ENCODE peak calls at places on chromosomes 12 and 14, in seven cellular contexts. One of them, this sample, is unnamed.

GRCh38 chr14:22646570-22647254 is 2.6 kb upstream of the OR6J1 start:
- DNase-seq in K562: no peak
- DNase-seq in HCT116: no peak
- DNase-seq in HepG2: no peak
- DNase-seq in GM12878: no peak
- DNase-seq in SK-N-SH: no peak
- DNase-seq in H1: no peak
- DNase-seq in this sample: no peak

GRCh38 chr12:103997277-103997900 is 31.7 kb downstream of the TDG start:
- DNase-seq in HCT116: no peak
- DNase-seq in K562: no peak
- DNase-seq in GM12878: no peak
- DNase-seq in SK-N-SH: no peak
- DNase-seq in HepG2: no peak
- DNase-seq in H1: no peak
- DNase-seq in this sample: no peak

GRCh38 chr14:52789118-52789517 is 2.3 kb downstream of the GNPNAT1 start:
- DNase-seq in HCT116: no peak
- DNase-seq in SK-N-SH: no peak
- DNase-seq in HepG2: no peak
- DNase-seq in K562: no peak
- DNase-seq in GM12878: no peak
- DNase-seq in H1: no peak
- DNase-seq in this sample: no peak

GRCh38 chr12:6324936-6325750 is 14.7 kb downstream of the PLEKHG6 start:
- DNase-seq in K562: no peak
- DNase-seq in GM12878: no peak
- DNase-seq in SK-N-SH: no peak
- DNase-seq in HCT116: no peak
- DNase-seq in HepG2: no peak
- DNase-seq in H1: no peak
- DNase-seq in this sample: no peak

GRCh38 chr12:15562263-15562662 is 226.9 kb downstream of the EPS8 start:
- DNase-seq in GM12878: no peak
- DNase-seq in HepG2: no peak
- DNase-seq in HCT116: no peak
- DNase-seq in H1: no peak
- DNase-seq in K562: no peak
- DNase-seq in SK-N-SH: no peak
- DNase-seq in this sample: no peak

GRCh38 chr12:70925542-70925941 is 5.0 kb upstream of the PTPRR start:
- DNase-seq in H1: no peak
- DNase-seq in SK-N-SH: no peak
- DNase-seq in HCT116: no peak
- DNase-seq in K562: no peak
- DNase-seq in HepG2: no peak
- DNase-seq in GM12878: no peak
- DNase-seq in this sample: no peak

GRCh38 chr14:69266572-69267345 is 6.8 kb downstream of the GALNT16 start:
- DNase-seq in GM12878: no peak
- DNase-seq in HCT116: no peak
- DNase-seq in K562: no peak
- DNase-seq in SK-N-SH: no peak
- DNase-seq in HepG2: no peak
- DNase-seq in H1: no peak
- DNase-seq in this sample: no peak

GRCh38 chr14:97381309-97381708 is 584.1 kb downstream of the VRK1 start:
- DNase-seq in HepG2: no peak
- DNase-seq in GM12878: no peak
- DNase-seq in K562: no peak
- DNase-seq in SK-N-SH: no peak
- DNase-seq in H1: no peak
- DNase-seq in HCT116: no peak
- DNase-seq in this sample: no peak

GRCh38 chr12:122793685-122794106 is 19.3 kb downstream of the CCDC62 start:
- DNase-seq in GM12878: no peak
- DNase-seq in HepG2: peak; percentile 34
- DNase-seq in K562: peak; percentile 70
- DNase-seq in H1: no peak
- DNase-seq in SK-N-SH: peak; percentile 74
- DNase-seq in HCT116: peak; percentile 52
- DNase-seq in this sample: peak; percentile 41

GRCh38 chr12:124613151-124613585 is 45.8 kb upstream of the NCOR2 start:
- DNase-seq in SK-N-SH: no peak
- DNase-seq in H1: no peak
- DNase-seq in HCT116: no peak
- DNase-seq in K562: no peak
- DNase-seq in HepG2: no peak
- DNase-seq in GM12878: no peak
- DNase-seq in this sample: no peak

GRCh38 chr14:99138999-99139865 is 132.8 kb downstream of the BCL11B start:
- DNase-seq in SK-N-SH: no peak
- DNase-seq in HCT116: no peak
- DNase-seq in HepG2: no peak
- DNase-seq in K562: no peak
- DNase-seq in GM12878: no peak
- DNase-seq in H1: no peak
- DNase-seq in this sample: no peak

GRCh38 chr14:21298358-21298757 is 18.5 kb downstream of the RPGRIP1 start:
- DNase-seq in H1: no peak
- DNase-seq in SK-N-SH: no peak
- DNase-seq in K562: no peak
- DNase-seq in GM12878: no peak
- DNase-seq in HepG2: peak; percentile 81
- DNase-seq in HCT116: no peak
- DNase-seq in this sample: no peak

GRCh38 chr14:99749763-99750715 is 43.2 kb upstream of the EML1 start:
- DNase-seq in HepG2: no peak
- DNase-seq in HCT116: no peak
- DNase-seq in H1: no peak
- DNase-seq in SK-N-SH: peak; percentile 77
- DNase-seq in K562: no peak
- DNase-seq in GM12878: no peak
- DNase-seq in this sample: no peak

GRCh38 chr14:71444030-71444822 is 488.0 kb upstream of the RGS6 start:
- DNase-seq in HCT116: no peak
- DNase-seq in GM12878: peak; percentile 40
- DNase-seq in K562: no peak
- DNase-seq in H1: no peak
- DNase-seq in SK-N-SH: no peak
- DNase-seq in HepG2: no peak
- DNase-seq in this sample: no peak

GRCh38 chr14:76761849-76762616 is 765 bp downstream of the VASH1 start:
- DNase-seq in SK-N-SH: no peak
- DNase-seq in HepG2: no peak
- DNase-seq in GM12878: no peak
- DNase-seq in K562: no peak
- DNase-seq in HCT116: no peak
- DNase-seq in H1: no peak
- DNase-seq in this sample: no peak

GRCh38 chr12:113781415-113782198 is 184.5 kb downstream of the RBM19 start:
- DNase-seq in HepG2: peak; percentile 30
- DNase-seq in H1: no peak
- DNase-seq in GM12878: no peak
- DNase-seq in HCT116: no peak
- DNase-seq in SK-N-SH: no peak
- DNase-seq in K562: no peak
- DNase-seq in this sample: peak; percentile 27

GRCh38 chr12:3445127-3445978 is 45.6 kb upstream of the PRMT8 start:
- DNase-seq in HepG2: no peak
- DNase-seq in SK-N-SH: no peak
- DNase-seq in HCT116: no peak
- DNase-seq in K562: no peak
- DNase-seq in GM12878: no peak
- DNase-seq in H1: no peak
- DNase-seq in this sample: no peak

GRCh38 chr12:7433276-7433822 is 10.6 kb downstream of the CD163L1 start:
- DNase-seq in HepG2: peak; percentile 21
- DNase-seq in H1: no peak
- DNase-seq in SK-N-SH: no peak
- DNase-seq in GM12878: no peak
- DNase-seq in K562: no peak
- DNase-seq in HCT116: peak; percentile 26
- DNase-seq in this sample: no peak

GRCh38 chr12:46743471-46743870 is 82.3 kb downstream of the SLC38A4 start:
- DNase-seq in HCT116: no peak
- DNase-seq in SK-N-SH: no peak
- DNase-seq in HepG2: no peak
- DNase-seq in GM12878: no peak
- DNase-seq in H1: no peak
- DNase-seq in K562: no peak
- DNase-seq in this sample: no peak

GRCh38 chr12:120242971-120243699 is 22.4 kb downstream of the PXN start:
- DNase-seq in H1: no peak
- DNase-seq in HepG2: no peak
- DNase-seq in HCT116: no peak
- DNase-seq in GM12878: no peak
- DNase-seq in SK-N-SH: no peak
- DNase-seq in K562: no peak
- DNase-seq in this sample: no peak

GRCh38 chr12:132955933-132956725 is at the start of gene ZNF605:
- DNase-seq in HCT116: no peak
- DNase-seq in GM12878: peak; percentile 37
- DNase-seq in H1: peak; percentile 70
- DNase-seq in K562: peak; percentile 58
- DNase-seq in HepG2: peak; percentile 79
- DNase-seq in SK-N-SH: peak; percentile 97
- DNase-seq in this sample: peak; percentile 10

GRCh38 chr12:779745-780734 is 27.7 kb downstream of the WNK1 start:
- DNase-seq in GM12878: no peak
- DNase-seq in SK-N-SH: no peak
- DNase-seq in K562: no peak
- DNase-seq in H1: no peak
- DNase-seq in HCT116: no peak
- DNase-seq in HepG2: peak; percentile 41
- DNase-seq in this sample: no peak

GRCh38 chr14:20683896-20684661 is at the start of gene RNASE4:
- DNase-seq in K562: peak; percentile 69
- DNase-seq in HCT116: peak; percentile 78
- DNase-seq in SK-N-SH: peak; percentile 68
- DNase-seq in H1: no peak
- DNase-seq in GM12878: peak; percentile 82
- DNase-seq in HepG2: peak; percentile 85
- DNase-seq in this sample: peak; percentile 88

GRCh38 chr12:47813491-47814196 is 6.1 kb downstream of the HDAC7 start:
- DNase-seq in HCT116: no peak
- DNase-seq in K562: peak; percentile 63
- DNase-seq in H1: no peak
- DNase-seq in HepG2: no peak
- DNase-seq in SK-N-SH: no peak
- DNase-seq in GM12878: no peak
- DNase-seq in this sample: no peak

GRCh38 chr14:22545842-22546721 is 42.9 kb downstream of the DAD1 start:
- DNase-seq in HepG2: no peak
- DNase-seq in H1: no peak
- DNase-seq in K562: no peak
- DNase-seq in HCT116: no peak
- DNase-seq in SK-N-SH: no peak
- DNase-seq in GM12878: no peak
- DNase-seq in this sample: no peak

GRCh38 chr12:107656302-107656701 is 29.3 kb upstream of the PWP1 start:
- DNase-seq in GM12878: no peak
- DNase-seq in K562: no peak
- DNase-seq in SK-N-SH: no peak
- DNase-seq in HCT116: no peak
- DNase-seq in H1: no peak
- DNase-seq in HepG2: no peak
- DNase-seq in this sample: no peak

GRCh38 chr12:26627335-26627734 is 205.7 kb downstream of the ITPR2 start:
- DNase-seq in SK-N-SH: no peak
- DNase-seq in HCT116: no peak
- DNase-seq in K562: no peak
- DNase-seq in HepG2: peak; percentile 64
- DNase-seq in GM12878: no peak
- DNase-seq in H1: no peak
- DNase-seq in this sample: no peak

GRCh38 chr12:55933158-55933798 is 2.3 kb downstream of the DGKA start:
- DNase-seq in HepG2: no peak
- DNase-seq in HCT116: peak; percentile 22
- DNase-seq in GM12878: no peak
- DNase-seq in SK-N-SH: no peak
- DNase-seq in H1: no peak
- DNase-seq in K562: no peak
- DNase-seq in this sample: no peak

GRCh38 chr12:12357697-12358476 is 1.0 kb downstream of the BORCS5 start:
- DNase-seq in SK-N-SH: no peak
- DNase-seq in HCT116: no peak
- DNase-seq in HepG2: no peak
- DNase-seq in H1: no peak
- DNase-seq in GM12878: no peak
- DNase-seq in K562: no peak
- DNase-seq in this sample: no peak
- TF ChIP-seq SIN3A in SK-N-SH: no peak
- TF ChIP-seq SIN3A in HCT116: no peak
- TF ChIP-seq SIN3A in HepG2: no peak
- TF ChIP-seq SIN3A in H1: no peak
- TF ChIP-seq SIN3A in GM12878: peak; percentile 10
- TF ChIP-seq SIN3A in K562: no peak
- TF ChIP-seq SIN3A in this sample: no peak

DNA sequence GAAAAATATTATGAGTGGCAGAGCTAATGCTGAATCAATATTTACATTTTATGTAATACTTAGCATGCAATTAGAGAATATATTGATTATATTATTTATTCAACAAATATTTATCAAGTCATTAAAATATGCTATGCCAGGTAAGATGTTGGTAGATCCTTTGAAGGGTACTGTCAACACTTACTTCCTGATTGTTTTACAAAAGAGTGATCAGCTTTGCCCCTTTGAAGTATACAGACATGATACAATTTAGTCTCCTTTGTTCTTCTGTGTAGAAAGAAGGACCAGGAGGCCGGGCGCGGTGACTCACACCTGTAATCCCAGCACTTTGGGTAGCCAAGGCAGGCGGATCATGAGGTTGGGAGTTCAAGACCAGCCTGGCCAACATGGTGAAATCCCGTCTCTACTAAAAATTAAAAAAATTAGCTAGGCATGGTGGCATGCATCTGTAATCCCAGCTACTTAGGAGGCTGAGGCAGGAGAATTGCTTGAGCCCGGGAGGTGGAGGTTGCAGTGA is 73.9 kb upstream of the IFNG-AS1 start:
- DNase-seq in K562: no peak
- DNase-seq in HepG2: peak; percentile 8
- DNase-seq in H1: no peak
- DNase-seq in HCT116: no peak
- DNase-seq in GM12878: no peak
- DNase-seq in SK-N-SH: no peak
- DNase-seq in this sample: no peak
- TF ChIP-seq SIN3A in K562: no peak
- TF ChIP-seq SIN3A in HepG2: no peak
- TF ChIP-seq SIN3A in H1: no peak
- TF ChIP-seq SIN3A in HCT116: no peak
- TF ChIP-seq SIN3A in GM12878: no peak
- TF ChIP-seq SIN3A in SK-N-SH: no peak
- TF ChIP-seq SIN3A in this sample: no peak

GRCh38 chr14:80390911-80391310 is 179.6 kb upstream of the DIO2 start:
- DNase-seq in K562: no peak
- DNase-seq in GM12878: no peak
- DNase-seq in H1: peak; percentile 13
- DNase-seq in HepG2: no peak
- DNase-seq in HCT116: no peak
- DNase-seq in SK-N-SH: no peak
- DNase-seq in this sample: no peak
- TF ChIP-seq SIN3A in K562: no peak
- TF ChIP-seq SIN3A in GM12878: no peak
- TF ChIP-seq SIN3A in H1: no peak
- TF ChIP-seq SIN3A in HepG2: no peak
- TF ChIP-seq SIN3A in HCT116: no peak
- TF ChIP-seq SIN3A in SK-N-SH: no peak
- TF ChIP-seq SIN3A in this sample: no peak

GRCh38 chr12:76074701-76075336 is 9.7 kb downstream of the NAP1L1 start:
- DNase-seq in HCT116: no peak
- DNase-seq in SK-N-SH: no peak
- DNase-seq in GM12878: no peak
- DNase-seq in HepG2: no peak
- DNase-seq in H1: no peak
- DNase-seq in K562: no peak
- DNase-seq in this sample: no peak
- TF ChIP-seq SIN3A in HCT116: no peak
- TF ChIP-seq SIN3A in SK-N-SH: no peak
- TF ChIP-seq SIN3A in GM12878: no peak
- TF ChIP-seq SIN3A in HepG2: no peak
- TF ChIP-seq SIN3A in H1: no peak
- TF ChIP-seq SIN3A in K562: no peak
- TF ChIP-seq SIN3A in this sample: no peak